ENCODE peak calls at places on chromosomes 1 and 21, in four cellular contexts. M is T-helper 2 cell, W is amniotic stem cell, J is ELF-1. V is an unnamed sample.

GRCh38 chr21:42321845-42322244 is 6.6 kb upstream of the TFF3 start:
- DNase-seq in M (no peak), W (no peak), J (no peak), V (no peak)

GRCh38 chr1:205441716-205442050 is 14.2 kb downstream of the BLACAT1 start:
- DNase-seq in J (no peak), M (no peak), W (no peak), V (no peak)

GRCh38 chr1:176462671-176463225 is at the start of gene PAPPA2:
- DNase-seq in J (no peak), M (no peak), W (no peak), V (no peak)

GRCh38 chr21:15826147-15826780 is 96.5 kb downstream of the USP25 start:
- DNase-seq in J (peak), W (no peak), M (no peak), V (peak)

GRCh38 chr21:38346286-38346685 is 89.5 kb downstream of the KCNJ15 start:
- DNase-seq in J (no peak), W (no peak), M (no peak), V (no peak)

GRCh38 chr21:37407719-37408455 is 41.3 kb downstream of the DYRK1A start:
- DNase-seq in J (no peak), M (no peak), W (no peak), V (no peak)

GRCh38 chr1:67771152-67771551 is 62.1 kb downstream of the GNG12 start:
- DNase-seq in J (no peak), W (no peak), M (no peak), V (no peak)

GRCh38 chr1:230022666-230023380 is 44.2 kb upstream of the GALNT2 start:
- DNase-seq in M (no peak), J (no peak), W (no peak), V (no peak)

GRCh38 chr1:156342556-156342955 is 4.2 kb downstream of the TSACC start:
- DNase-seq in J (no peak), M (no peak), W (no peak), V (no peak)

GRCh38 chr1:116433283-116434257 is 60.5 kb downstream of the ATP1A1 start:
- DNase-seq in M (no peak), W (no peak), J (no peak), V (no peak)

GRCh38 chr21:45220106-45220505 is 67.6 kb downstream of the POFUT2 start:
- DNase-seq in M (no peak), W (no peak), J (no peak), V (no peak)

GRCh38 chr1:178727014-178727895 is 2.2 kb downstream of the RALGPS2 start:
- DNase-seq in W (no peak), M (no peak), J (peak), V (no peak)

GRCh38 chr1:54361342-54361741 is 44.9 kb downstream of the SSBP3 start:
- DNase-seq in J (no peak), W (no peak), M (no peak), V (no peak)

GRCh38 chr1:72000809-72001208 is 281.5 kb downstream of the NEGR1 start:
- DNase-seq in W (no peak), J (peak), M (no peak), V (no peak)

GRCh38 chr1:155322571-155322952 is 1.9 kb downstream of the RUSC1 start:
- DNase-seq in M (no peak), W (no peak), J (peak), V (no peak)

GRCh38 chr1:190168893-190169292 is 308.8 kb downstream of the BRINP3 start:
- DNase-seq in W (no peak), M (no peak), J (no peak), V (no peak)

GRCh38 chr1:21435646-21436487 is 4.1 kb upstream of the NBPF3 start:
- DNase-seq in M (no peak), J (no peak), W (no peak), V (no peak)

GRCh38 chr1:52569333-52570265 is 16.7 kb upstream of the TUT4 start:
- DNase-seq in M (no peak), W (no peak), J (no peak), V (no peak)

GRCh38 chr1:246517391-246517790 is 10.3 kb upstream of the SMYD3 start:
- DNase-seq in J (no peak), M (no peak), W (no peak), V (no peak)

GRCh38 chr1:36109041-36109679 is 15.9 kb downstream of the COL8A2 start:
- DNase-seq in M (no peak), J (no peak), W (peak), V (no peak)

GRCh38 chr1:11930571-11931445 is 3.7 kb upstream of the PLOD1 start:
- DNase-seq in M (no peak), J (peak), W (no peak), V (no peak)

GRCh38 chr1:160097911-160098851 is at the start of gene IGSF8:
- DNase-seq in M (peak), W (no peak), J (peak), V (peak)

GRCh38 chr1:105072850-105073249 is 1323.2 kb downstream of the AMY1C start:
- DNase-seq in M (no peak), W (no peak), J (no peak), V (no peak)

GRCh38 chr1:67759692-67760029 is 73.6 kb downstream of the GNG12 start:
- DNase-seq in J (no peak), M (no peak), W (no peak), V (no peak)

GRCh38 chr1:159339517-159339916 is 37.4 kb downstream of the FCER1A start:
- DNase-seq in J (no peak), W (no peak), M (no peak), V (no peak)

GRCh38 chr1:7386226-7387052 is 384.7 kb upstream of the VAMP3 start:
- DNase-seq in J (no peak), W (no peak), M (no peak), V (no peak)

GRCh38 chr1:199736646-199737045 is 290.9 kb upstream of the NR5A2 start:
- DNase-seq in M (no peak), W (no peak), J (no peak), V (no peak)

GRCh38 chr1:197481101-197481500 is 213.0 kb downstream of the CRB1 start:
- DNase-seq in J (no peak), W (no peak), M (no peak), V (no peak)